ENCODE peak calls at places on chromosomes 2 and 18, in six cellular contexts. U is GM03348; A is PC-9; I is EL; Z is NCI-H446 treated with DMSO at 0.1 percent for 48 hours; R is central memory CD4-positive, alpha-beta T cell. V is an unnamed sample.

GRCh38 chr18:28760299-28760698 is 583.4 kb upstream of the CDH2 start:
- DNase-seq in U (no peak), R (no peak), I (no peak), A (no peak), Z (no peak), V (no peak)

GRCh38 chr2:62344472-62344871 is 148.6 kb downstream of the B3GNT2 start:
- DNase-seq in A (no peak), I (no peak), Z (no peak), R (no peak), U (no peak), V (no peak)

GRCh38 chr2:63983986-63984605 is 35.1 kb downstream of the VPS54 start:
- DNase-seq in R (no peak), U (no peak), A (no peak), Z (no peak), I (peak), V (no peak)

GRCh38 chr18:8696749-8697211 is 8.6 kb upstream of the MTCL1 start:
- DNase-seq in I (peak), A (peak), R (peak), U (peak), Z (peak), V (peak)

GRCh38 chr18:49476664-49477411 is 10.2 kb downstream of the C18orf32 start:
- DNase-seq in A (peak), I (peak), R (no peak), U (peak), Z (no peak), V (no peak)

GRCh38 chr18:49768051-49768391 is 45.3 kb downstream of the ACAA2 start:
- DNase-seq in U (peak), Z (no peak), I (peak), R (no peak), A (peak), V (peak)

GRCh38 chr2:86337235-86338099 is at the start of gene REEP1:
- DNase-seq in A (peak), R (no peak), Z (no peak), I (peak), U (peak), V (no peak)

GRCh38 chr2:39948016-39948719 is 169.1 kb upstream of the THUMPD2 start:
- DNase-seq in R (no peak), U (peak), A (no peak), I (peak), Z (no peak), V (no peak)

GRCh38 chr2:217289909-217290283 is 430.0 kb upstream of the TNP1 start:
- DNase-seq in U (peak), Z (no peak), R (no peak), I (peak), A (peak), V (no peak)

GRCh38 chr2:20267529-20267928 is 42.6 kb upstream of the SDC1 start:
- DNase-seq in R (no peak), I (no peak), A (no peak), U (no peak), Z (no peak), V (no peak)

GRCh38 chr18:58615150-58616132 is 13.4 kb downstream of the ALPK2 start:
- DNase-seq in U (no peak), Z (no peak), I (no peak), R (peak), A (no peak), V (no peak)

GRCh38 chr2:60775048-60775639 is 19.1 kb downstream of the PAPOLG start:
- DNase-seq in A (no peak), Z (no peak), U (no peak), I (no peak), R (no peak), V (no peak)

GRCh38 chr18:48790226-48790863 is 160.4 kb downstream of the SMAD7 start:
- DNase-seq in R (no peak), Z (peak), U (no peak), A (no peak), I (no peak), V (no peak)

GRCh38 chr2:240919161-240919781 is 13.1 kb downstream of the CROCC2 start:
- DNase-seq in U (no peak), Z (no peak), R (no peak), I (no peak), A (no peak), V (no peak)

GRCh38 chr18:53757346-53757745 is 467.1 kb downstream of the MBD2 start:
- DNase-seq in U (no peak), A (no peak), R (no peak), I (no peak), Z (no peak), V (no peak)

GRCh38 chr2:6626406-6627012 is 239.2 kb downstream of the CMPK2 start:
- DNase-seq in U (no peak), Z (no peak), I (no peak), A (no peak), R (no peak), V (no peak)

GRCh38 chr2:240739797-240740196 is 48.1 kb downstream of the AQP12A start:
- DNase-seq in R (peak), A (peak), I (no peak), Z (no peak), U (no peak), V (no peak)

GRCh38 chr2:146837857-146838256 is 1007.0 kb upstream of the ACVR2A start:
- DNase-seq in R (no peak), I (no peak), A (peak), Z (no peak), U (no peak), V (no peak)

GRCh38 chr18:10791141-10791808 is 265.4 kb downstream of the NAPG start:
- DNase-seq in I (no peak), R (no peak), U (no peak), Z (no peak), A (no peak), V (no peak)

GRCh38 chr2:24123212-24124002 is at the start of the genes FAM228B and PFN4:
- DNase-seq in Z (peak), A (peak), U (peak), R (peak), I (peak), V (peak)

GRCh38 chr2:28750316-28751101 is 1.1 kb upstream of the PPP1CB start:
- DNase-seq in U (peak), A (no peak), Z (no peak), R (no peak), I (peak), V (no peak)

GRCh38 chr2:163751696-163752095 is 15.9 kb upstream of the FIGN start:
- DNase-seq in I (no peak), A (no peak), R (no peak), U (no peak), Z (no peak), V (no peak)

GRCh38 chr18:68660355-68661183 is 54.3 kb downstream of the TMX3 start:
- DNase-seq in A (no peak), I (peak), U (peak), R (peak), Z (peak), V (peak)

GRCh38 chr18:48399303-48400075 is 9.7 kb downstream of the ZBTB7C start:
- DNase-seq in Z (no peak), A (no peak), I (no peak), U (no peak), R (no peak), V (no peak)

GRCh38 chr18:23226386-23226785 is 91.1 kb downstream of the CABLES1 start:
- DNase-seq in A (no peak), I (peak), R (no peak), U (no peak), Z (no peak), V (no peak)

GRCh38 chr2:61535449-61535848 is 2.7 kb downstream of the XPO1 start:
- DNase-seq in A (no peak), I (no peak), R (no peak), Z (no peak), U (no peak), V (no peak)

GRCh38 chr2:10990561-10991111 is 78.9 kb downstream of the KCNF1 start:
- DNase-seq in R (no peak), U (no peak), I (no peak), Z (no peak), A (no peak), V (no peak)

GRCh38 chr2:207051345-207051959 is 112.1 kb downstream of the CPO start:
- DNase-seq in I (peak), A (no peak), U (no peak), Z (no peak), R (no peak), V (no peak)

GRCh38 chr2:95025406-95026319 is at the start of gene MAL:
- DNase-seq in U (no peak), R (peak), A (peak), Z (no peak), I (peak), V (peak)

GRCh38 chr2:230684222-230685164 is 28.1 kb upstream of the CAB39 start:
- DNase-seq in U (no peak), Z (no peak), A (peak), I (peak), R (no peak), V (no peak)

GRCh38 chr2:170694316-170694715 is 20.8 kb upstream of the SP5 start:
- DNase-seq in U (no peak), A (no peak), R (no peak), Z (no peak), I (no peak), V (no peak)

GRCh38 chr18:30623401-30624065 is 419.0 kb downstream of the DSC3 start:
- DNase-seq in A (no peak), U (no peak), I (no peak), R (no peak), Z (no peak), V (no peak)

GRCh38 chr18:13366131-13366530 is 147.6 kb downstream of the LDLRAD4 start:
- DNase-seq in A (no peak), I (no peak), R (no peak), U (no peak), Z (no peak), V (no peak)

GRCh38 chr2:109102588-109103233 is 26.3 kb upstream of the SH3RF3 start:
- DNase-seq in I (no peak), Z (no peak), A (no peak), U (no peak), R (no peak), V (no peak)